ENCODE peak calls at places on chromosomes 13 and 19, in five cellular contexts. One of them, this sample, is unnamed.
A peak's percentile ranks its signal among the peaks of the same experiment; 100 is the strongest.

GRCh38 chr13:33146843-33147611 is 130.8 kb downstream of the KL start:
- DNase-seq in naive thymus-derived CD4-positive, alpha-beta T cell: no peak
- DNase-seq in heart left ventricle: no peak
- DNase-seq in lung: no peak
- DNase-seq in IMR-90: no peak
- DNase-seq in this sample: no peak

GRCh38 chr13:105346141-105346766 is 1189.2 kb downstream of the EFNB2 start:
- DNase-seq in lung: no peak
- DNase-seq in IMR-90: peak; percentile 90
- DNase-seq in heart left ventricle: no peak
- DNase-seq in naive thymus-derived CD4-positive, alpha-beta T cell: no peak
- DNase-seq in this sample: peak; percentile 52

GRCh38 chr13:99214232-99214631 is 13.6 kb downstream of the UBAC2 start:
- DNase-seq in lung: no peak
- DNase-seq in IMR-90: no peak
- DNase-seq in heart left ventricle: no peak
- DNase-seq in naive thymus-derived CD4-positive, alpha-beta T cell: no peak
- DNase-seq in this sample: no peak

GRCh38 chr19:43446746-43447489 is 18.5 kb downstream of the LYPD3 start:
- DNase-seq in IMR-90: peak; percentile 65
- DNase-seq in heart left ventricle: peak; percentile 79
- DNase-seq in lung: peak; percentile 74
- DNase-seq in naive thymus-derived CD4-positive, alpha-beta T cell: peak; percentile 70
- DNase-seq in this sample: no peak

GRCh38 chr13:97068964-97069815 is 74.9 kb upstream of the OXGR1 start:
- DNase-seq in naive thymus-derived CD4-positive, alpha-beta T cell: no peak
- DNase-seq in lung: no peak
- DNase-seq in IMR-90: no peak
- DNase-seq in heart left ventricle: peak; percentile 22
- DNase-seq in this sample: no peak

GRCh38 chr19:3145909-3146676 is 10.3 kb downstream of the GNA15 start:
- DNase-seq in heart left ventricle: peak; percentile 51
- DNase-seq in IMR-90: no peak
- DNase-seq in naive thymus-derived CD4-positive, alpha-beta T cell: no peak
- DNase-seq in lung: peak; percentile 44
- DNase-seq in this sample: no peak

GRCh38 chr19:5695649-5696195 is 5.6 kb downstream of the RPL36 start:
- DNase-seq in lung: no peak
- DNase-seq in IMR-90: no peak
- DNase-seq in naive thymus-derived CD4-positive, alpha-beta T cell: no peak
- DNase-seq in heart left ventricle: no peak
- DNase-seq in this sample: no peak

GRCh38 chr19:18774107-18774506 is 17.0 kb downstream of the COMP start:
- DNase-seq in IMR-90: no peak
- DNase-seq in naive thymus-derived CD4-positive, alpha-beta T cell: no peak
- DNase-seq in heart left ventricle: no peak
- DNase-seq in lung: no peak
- DNase-seq in this sample: no peak

GRCh38 chr19:38805180-38805579 is 7.6 kb downstream of the LGALS4 start:
- DNase-seq in heart left ventricle: no peak
- DNase-seq in IMR-90: no peak
- DNase-seq in lung: no peak
- DNase-seq in naive thymus-derived CD4-positive, alpha-beta T cell: no peak
- DNase-seq in this sample: no peak

DNA sequence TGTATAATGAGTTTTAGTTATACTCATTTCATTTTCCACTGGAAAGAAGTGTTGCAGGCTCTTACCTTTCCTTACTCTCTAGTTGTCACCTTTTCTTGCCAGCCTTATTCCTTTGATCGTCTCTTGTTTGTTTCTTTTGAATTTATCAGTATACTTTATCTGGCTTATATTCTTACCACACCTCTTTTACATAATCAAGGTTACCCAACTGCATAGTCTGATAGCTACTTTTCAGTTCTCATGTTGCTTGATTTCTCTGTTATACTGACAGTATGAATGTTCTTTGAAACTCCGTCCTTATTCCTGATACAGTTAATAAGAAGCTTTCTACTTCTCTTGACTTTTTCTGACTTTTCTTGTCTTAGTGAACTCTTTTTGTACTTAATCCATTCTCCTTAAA is 4.5 kb downstream of the NDFIP2 start:
- DNase-seq in lung: no peak
- DNase-seq in heart left ventricle: no peak
- DNase-seq in naive thymus-derived CD4-positive, alpha-beta T cell: no peak
- DNase-seq in IMR-90: no peak
- DNase-seq in this sample: no peak
- H3K27ac ChIP-seq in lung: peak overlapping the region; percentile 45
- H3K27ac ChIP-seq in heart left ventricle: peak overlapping the region; percentile 28
- H3K27ac ChIP-seq in naive thymus-derived CD4-positive, alpha-beta T cell: no peak overlapping the region
- H3K27ac ChIP-seq in IMR-90: no peak overlapping the region
- H3K27ac ChIP-seq in this sample: peak overlapping the region; percentile 66

GRCh38 chr19:55172741-55173140 is 6.3 kb upstream of the DNAAF3 start:
- DNase-seq in heart left ventricle: no peak
- DNase-seq in IMR-90: peak; percentile 75
- DNase-seq in naive thymus-derived CD4-positive, alpha-beta T cell: no peak
- DNase-seq in lung: no peak
- DNase-seq in this sample: no peak

GRCh38 chr19:55174425-55175116 is 5.5 kb downstream of the SYT5 start:
- DNase-seq in naive thymus-derived CD4-positive, alpha-beta T cell: no peak
- DNase-seq in lung: no peak
- DNase-seq in IMR-90: no peak
- DNase-seq in heart left ventricle: no peak
- DNase-seq in this sample: no peak

GRCh38 chr19:55171440-55171839 is 5.0 kb upstream of the DNAAF3 start:
- DNase-seq in naive thymus-derived CD4-positive, alpha-beta T cell: no peak
- DNase-seq in lung: no peak
- DNase-seq in heart left ventricle: no peak
- DNase-seq in IMR-90: no peak
- DNase-seq in this sample: no peak

GRCh38 chr19:55173717-55174409 is 6.2 kb downstream of the SYT5 start:
- DNase-seq in lung: no peak
- DNase-seq in naive thymus-derived CD4-positive, alpha-beta T cell: no peak
- DNase-seq in heart left ventricle: peak; percentile 61
- DNase-seq in IMR-90: peak; percentile 43
- DNase-seq in this sample: no peak

DNA sequence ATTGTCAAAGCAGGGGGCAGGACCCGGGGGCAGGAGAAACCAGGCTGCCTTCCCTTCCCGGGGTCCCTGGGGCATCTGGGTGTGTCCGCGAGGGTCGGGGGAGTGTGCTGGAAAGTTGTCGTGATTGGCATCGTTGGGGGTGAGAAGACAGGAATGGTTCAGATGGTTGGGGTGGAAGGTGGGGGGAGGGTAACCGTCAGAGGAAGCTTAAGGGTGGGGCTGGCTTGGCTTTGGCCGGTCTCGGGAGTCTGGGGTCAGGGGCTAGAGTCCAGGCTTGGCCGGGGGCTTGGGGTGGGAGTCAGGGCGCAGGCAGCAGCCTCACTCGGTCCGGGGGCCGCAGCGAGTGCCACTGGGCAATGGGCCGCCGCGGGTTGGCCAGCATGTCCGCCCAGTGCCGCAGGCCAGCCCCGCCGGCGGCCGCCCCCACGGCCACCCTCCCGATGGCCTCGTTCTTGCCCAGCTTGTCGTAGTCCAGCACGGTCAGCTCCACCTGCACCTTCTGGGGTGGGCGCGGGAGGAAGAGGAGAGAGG is 6.8 kb upstream of the DNAAF3 start:
- DNase-seq in lung: no peak
- DNase-seq in heart left ventricle: no peak
- DNase-seq in IMR-90: no peak
- DNase-seq in naive thymus-derived CD4-positive, alpha-beta T cell: no peak
- DNase-seq in this sample: no peak
- H3K27me3 ChIP-seq in lung: peaks cover 9% of the 10 kb centered on the region
- H3K27me3 ChIP-seq in heart left ventricle: peaks cover 67% of the 10 kb centered on the region
- H3K27me3 ChIP-seq in IMR-90: peaks cover 17% of the 10 kb centered on the region
- H3K27me3 ChIP-seq in naive thymus-derived CD4-positive, alpha-beta T cell: peaks cover 44% of the 10 kb centered on the region
- H3K27me3 ChIP-seq in this sample: peaks cover 6% of the 10 kb centered on the region

DNA sequence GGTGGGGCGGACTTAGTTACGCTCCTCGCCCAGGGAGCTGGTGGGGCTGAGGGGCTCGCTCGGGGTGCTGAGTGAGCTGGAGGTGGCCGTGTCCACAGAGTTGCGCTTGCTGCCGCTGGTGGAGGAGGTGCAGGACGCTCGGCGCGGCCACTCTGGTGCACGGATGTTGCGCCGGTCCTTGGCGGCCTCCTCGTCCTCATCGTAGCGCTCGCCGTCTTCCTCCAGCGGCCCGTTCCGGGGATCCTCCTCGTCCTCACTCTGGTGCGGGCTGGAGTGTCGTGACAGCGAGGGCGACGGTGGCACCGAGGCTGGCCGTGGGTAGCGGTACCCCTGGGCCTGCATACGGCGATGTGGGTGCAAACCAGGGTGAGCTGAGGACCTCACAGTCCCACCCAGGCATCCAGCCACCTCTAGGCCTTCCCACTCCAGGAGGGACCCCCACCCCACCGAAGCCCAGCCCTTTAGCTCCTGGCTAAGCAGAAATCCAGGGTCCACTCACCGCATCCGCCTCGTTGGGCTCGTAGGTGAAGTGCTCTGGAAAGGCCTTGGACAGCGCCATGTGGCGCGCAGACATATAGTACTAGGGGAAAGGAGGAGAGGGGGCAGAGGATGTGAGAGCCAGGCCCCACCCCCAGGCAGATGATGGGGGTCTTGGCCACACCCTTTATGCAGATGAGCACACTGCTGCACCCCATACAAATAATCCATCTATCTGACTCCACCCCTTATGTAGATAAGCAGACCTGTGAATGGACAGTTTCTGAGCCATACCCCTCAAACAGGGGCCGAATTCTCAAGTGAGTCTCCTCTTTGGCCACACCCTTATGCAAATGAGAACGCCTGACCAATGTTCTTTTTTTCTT is 4.4 kb downstream of the FTL start:
- DNase-seq in naive thymus-derived CD4-positive, alpha-beta T cell: no peak
- DNase-seq in lung: no peak
- DNase-seq in heart left ventricle: no peak
- DNase-seq in IMR-90: no peak
- DNase-seq in this sample: no peak
- H3K27ac ChIP-seq in naive thymus-derived CD4-positive, alpha-beta T cell: no peak overlapping the region
- H3K27ac ChIP-seq in lung: no peak overlapping the region
- H3K27ac ChIP-seq in heart left ventricle: peak overlapping the region; percentile 24
- H3K27ac ChIP-seq in IMR-90: no peak overlapping the region
- H3K27ac ChIP-seq in this sample: no peak overlapping the region

GRCh38 chr13:71867101-71867814 is at the start of gene DACH1:
- DNase-seq in heart left ventricle: peak; percentile 59
- DNase-seq in naive thymus-derived CD4-positive, alpha-beta T cell: peak; percentile 0
- DNase-seq in lung: peak; percentile 57
- DNase-seq in IMR-90: peak; percentile 20
- DNase-seq in this sample: no peak

GRCh38 chr13:71870036-71870435 is 3.0 kb upstream of the DACH1 start:
- DNase-seq in lung: no peak
- DNase-seq in heart left ventricle: no peak
- DNase-seq in naive thymus-derived CD4-positive, alpha-beta T cell: no peak
- DNase-seq in IMR-90: no peak
- DNase-seq in this sample: no peak

GRCh38 chr13:71871844-71872243 is 4.8 kb upstream of the DACH1 start:
- DNase-seq in heart left ventricle: no peak
- DNase-seq in IMR-90: no peak
- DNase-seq in lung: no peak
- DNase-seq in naive thymus-derived CD4-positive, alpha-beta T cell: no peak
- DNase-seq in this sample: no peak

GRCh38 chr13:71871180-71871754 is 4.3 kb upstream of the DACH1 start:
- DNase-seq in naive thymus-derived CD4-positive, alpha-beta T cell: no peak
- DNase-seq in lung: no peak
- DNase-seq in heart left ventricle: no peak
- DNase-seq in IMR-90: no peak
- DNase-seq in this sample: no peak

GRCh38 chr13:71869274-71869673 is 2.3 kb upstream of the DACH1 start:
- DNase-seq in heart left ventricle: no peak
- DNase-seq in lung: no peak
- DNase-seq in IMR-90: no peak
- DNase-seq in naive thymus-derived CD4-positive, alpha-beta T cell: no peak
- DNase-seq in this sample: no peak
- H3K27me3 ChIP-seq in heart left ventricle: peaks cover 12% of the 10 kb centered on the region
- H3K27me3 ChIP-seq in lung: no peaks in the 10 kb centered on the region
- H3K27me3 ChIP-seq in IMR-90: peaks cover 26% of the 10 kb centered on the region
- H3K27me3 ChIP-seq in naive thymus-derived CD4-positive, alpha-beta T cell: no peaks in the 10 kb centered on the region
- H3K27me3 ChIP-seq in this sample: peaks cover 22% of the 10 kb centered on the region

GRCh38 chr19:39829702-39830275 is 4.2 kb downstream of the DYRK1B start:
- DNase-seq in naive thymus-derived CD4-positive, alpha-beta T cell: no peak
- DNase-seq in lung: no peak
- DNase-seq in heart left ventricle: no peak
- DNase-seq in IMR-90: peak; percentile 34
- DNase-seq in this sample: no peak

GRCh38 chr19:39826311-39826945 is 7.5 kb downstream of the DYRK1B start:
- DNase-seq in naive thymus-derived CD4-positive, alpha-beta T cell: no peak
- DNase-seq in lung: no peak
- DNase-seq in IMR-90: no peak
- DNase-seq in heart left ventricle: no peak
- DNase-seq in this sample: no peak

GRCh38 chr19:39827216-39827615 is 6.7 kb downstream of the DYRK1B start:
- DNase-seq in lung: no peak
- DNase-seq in IMR-90: no peak
- DNase-seq in naive thymus-derived CD4-positive, alpha-beta T cell: no peak
- DNase-seq in heart left ventricle: no peak
- DNase-seq in this sample: no peak

GRCh38 chr19:39828634-39829032 is 5.3 kb downstream of the DYRK1B start:
- DNase-seq in naive thymus-derived CD4-positive, alpha-beta T cell: no peak
- DNase-seq in IMR-90: no peak
- DNase-seq in heart left ventricle: no peak
- DNase-seq in lung: no peak
- DNase-seq in this sample: no peak

DNA sequence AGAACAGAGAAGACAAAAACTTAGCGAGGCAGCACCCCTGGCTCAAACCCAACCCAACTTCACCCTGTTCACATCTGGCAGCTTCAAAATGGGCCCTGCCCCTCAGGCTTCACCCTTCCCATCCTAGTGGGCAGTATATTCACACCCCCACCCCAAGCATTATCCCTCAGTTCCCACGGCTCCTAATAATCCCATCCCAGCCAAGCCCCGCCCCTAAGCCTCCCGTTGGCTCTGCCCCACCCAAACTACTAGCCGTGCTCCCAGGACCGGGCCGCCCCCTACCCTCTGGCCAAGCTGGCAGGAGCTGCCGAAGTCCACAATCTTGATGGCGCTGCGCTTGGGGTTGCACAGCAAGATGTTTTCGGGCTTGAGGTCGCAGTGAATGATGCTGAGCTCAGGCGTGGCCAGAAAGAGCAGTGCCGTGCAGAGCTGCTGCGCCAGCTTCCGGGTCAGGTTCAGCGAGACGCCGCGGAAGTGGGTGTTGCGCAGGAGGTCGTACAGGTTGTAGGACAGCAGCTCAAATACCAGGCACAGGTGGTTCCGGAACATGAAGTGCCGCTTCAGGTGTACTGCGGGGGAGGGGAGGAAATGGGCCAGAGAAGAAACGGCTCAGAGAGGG is 5.8 kb downstream of the DYRK1B start:
- DNase-seq in lung: no peak
- DNase-seq in heart left ventricle: no peak
- DNase-seq in IMR-90: no peak
- DNase-seq in naive thymus-derived CD4-positive, alpha-beta T cell: no peak
- DNase-seq in this sample: no peak
- H3K27ac ChIP-seq in lung: no peak overlapping the region
- H3K27ac ChIP-seq in heart left ventricle: no peak overlapping the region
- H3K27ac ChIP-seq in IMR-90: no peak overlapping the region
- H3K27ac ChIP-seq in naive thymus-derived CD4-positive, alpha-beta T cell: no peak overlapping the region
- H3K27ac ChIP-seq in this sample: no peak overlapping the region

DNA sequence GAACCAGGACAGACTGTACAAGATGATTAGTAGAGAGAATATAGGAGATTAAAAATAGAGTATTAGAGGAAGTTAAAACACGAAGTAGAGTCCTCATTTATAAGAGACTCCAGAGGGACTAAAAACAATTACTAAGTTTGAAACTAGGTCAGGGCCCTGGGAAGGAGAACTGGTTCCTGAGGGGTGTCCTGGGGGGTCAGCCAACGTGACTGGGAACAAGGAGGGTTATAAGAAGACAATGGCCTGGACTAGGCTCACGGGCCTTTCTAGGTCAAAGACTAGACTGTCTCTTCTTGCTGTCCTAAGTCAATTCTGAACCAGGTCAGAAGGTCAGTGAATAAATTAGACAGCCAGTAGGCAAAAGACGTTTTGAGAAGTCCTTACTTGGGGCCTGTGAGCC is 165.3 kb downstream of the IER2 start:
- DNase-seq in lung: no peak
- DNase-seq in naive thymus-derived CD4-positive, alpha-beta T cell: no peak
- DNase-seq in IMR-90: no peak
- DNase-seq in heart left ventricle: no peak
- DNase-seq in this sample: no peak
- H3K27me3 ChIP-seq in lung: no peaks in the 10 kb centered on the region
- H3K27me3 ChIP-seq in naive thymus-derived CD4-positive, alpha-beta T cell: no peaks in the 10 kb centered on the region
- H3K27me3 ChIP-seq in IMR-90: no peaks in the 10 kb centered on the region
- H3K27me3 ChIP-seq in heart left ventricle: no peaks in the 10 kb centered on the region
- H3K27me3 ChIP-seq in this sample: no peaks in the 10 kb centered on the region

This sample was measured in AG04450.